ENCODE peak calls at places on chromosomes 13 and 19, in ten cellular contexts. F is suprapubic skin, D is endothelial cell of umbilical vein, N is stomach, R is breast epithelium, M is transverse colon, Y is GM12878, G is H1, Q is upper lobe of left lung, K is HCT116. B is an unnamed sample.

GRCh38 chr19:38917921-38918491 is 6.0 kb upstream of the CCER2 start:
- DNase-seq in F (no peak), D (no peak), N (no peak), R (no peak), M (no peak), Y (no peak), G (no peak), Q (no peak), K (no peak), B (no peak)

GRCh38 chr19:27764186-27764804 is 1448.7 kb downstream of the UQCRFS1 start:
- DNase-seq in F (no peak), D (no peak), N (no peak), R (no peak), M (no peak), Y (no peak), G (no peak), Q (no peak), K (no peak), B (no peak)

GRCh38 chr13:83853771-83854170 is 28.5 kb downstream of the SLITRK1 start:
- DNase-seq in F (no peak), D (no peak), N (no peak), R (no peak), M (no peak), Y (no peak), G (no peak), Q (no peak), K (no peak), B (no peak)

GRCh38 chr13:26213345-26213744 is 8.8 kb downstream of the RNF6 start:
- DNase-seq in F (no peak), D (no peak), N (no peak), R (no peak), M (no peak), Y (no peak), G (no peak), Q (no peak), K (no peak), B (no peak)

GRCh38 chr13:40874138-40874776 is 84.8 kb downstream of the SLC25A15 start:
- DNase-seq in F (no peak), D (no peak), N (no peak), R (no peak), M (no peak), Y (no peak), G (no peak), Q (no peak), K (no peak), B (no peak)

GRCh38 chr13:24228852-24229458 is 68.4 kb downstream of the SPATA13 start:
- DNase-seq in F (no peak), D (peak; percentile 67), N (no peak), R (no peak), M (no peak), Y (no peak), G (no peak), Q (no peak), K (peak; percentile 57), B (no peak)

GRCh38 chr13:62598708-62599107 is 1183.1 kb upstream of the PCDH20 start:
- DNase-seq in F (no peak), D (no peak), N (no peak), R (no peak), M (no peak), Y (no peak), G (no peak), Q (no peak), K (no peak), B (no peak)

GRCh38 chr13:95704510-95704909 is 27.6 kb downstream of the DNAJC3 start:
- DNase-seq in F (no peak), D (no peak), N (no peak), R (no peak), M (no peak), Y (no peak), G (no peak), Q (no peak), K (no peak), B (no peak)

GRCh38 chr19:310141-310651 is 19.0 kb upstream of the PLPP2 start:
- DNase-seq in F (no peak), D (peak; percentile 85), N (peak; percentile 21), R (no peak), M (no peak), Y (no peak), G (no peak), Q (no peak), K (no peak), B (peak; percentile 59)

GRCh38 chr19:52453324-52454094 is at the start of gene ZNF578:
- DNase-seq in F (peak; percentile 81), D (peak; percentile 48), N (peak; percentile 43), R (peak; percentile 69), M (peak; percentile 46), Y (no peak), G (no peak), Q (peak; percentile 85), K (no peak), B (peak; percentile 85)

GRCh38 chr19:55684946-55685681 is 10.1 kb downstream of the EPN1 start:
- DNase-seq in F (no peak), D (no peak), N (no peak), R (no peak), M (no peak), Y (no peak), G (no peak), Q (peak; percentile 83), K (no peak), B (no peak)

GRCh38 chr13:106291006-106291405 is 244.5 kb downstream of the EFNB2 start:
- DNase-seq in F (no peak), D (peak; percentile 35), N (no peak), R (no peak), M (no peak), Y (no peak), G (no peak), Q (no peak), K (no peak), B (no peak)

GRCh38 chr13:37127706-37128241 is 22.3 kb upstream of the CSNK1A1L start:
- DNase-seq in F (no peak), D (peak; percentile 97), N (no peak), R (no peak), M (no peak), Y (no peak), G (no peak), Q (no peak), K (no peak), B (no peak)

GRCh38 chr19:47004012-47004465 is 15.6 kb upstream of the NPAS1 start:
- DNase-seq in F (no peak), D (no peak), N (no peak), R (no peak), M (no peak), Y (no peak), G (no peak), Q (peak; percentile 84), K (no peak), B (no peak)

GRCh38 chr19:33775731-33776487 is 20.8 kb upstream of the KCTD15 start:
- DNase-seq in F (no peak), D (no peak), N (no peak), R (no peak), M (no peak), Y (no peak), G (no peak), Q (no peak), K (no peak), B (no peak)

GRCh38 chr19:14385492-14385891 is 4.2 kb downstream of the ADGRE5 start:
- DNase-seq in F (no peak), D (no peak), N (no peak), R (no peak), M (no peak), Y (no peak), G (no peak), Q (no peak), K (no peak), B (peak; percentile 61)

GRCh38 chr19:18437481-18438330 is at the start of gene ISYNA1:
- DNase-seq in F (no peak), D (peak; percentile 66), N (peak; percentile 62), R (no peak), M (peak; percentile 62), Y (no peak), G (peak; percentile 89), Q (peak; percentile 92), K (no peak), B (no peak)

GRCh38 chr19:3275068-3275582 is 50.7 kb downstream of the CELF5 start:
- DNase-seq in F (no peak), D (no peak), N (no peak), R (no peak), M (no peak), Y (no peak), G (no peak), Q (no peak), K (peak; percentile 36), B (no peak)

GRCh38 chr13:21426238-21426637 is 32.9 kb downstream of the ZDHHC20 start:
- DNase-seq in F (no peak), D (no peak), N (no peak), R (no peak), M (no peak), Y (no peak), G (no peak), Q (no peak), K (no peak), B (no peak)
- TF ChIP-seq POLR2AphosphoS5 in F (no peak), D (no peak), N (no peak), R (no peak), M (no peak), Y (no peak), G (no peak), Q (no peak), K (no peak), B (no peak)

GRCh38 chr19:40921005-40921897 is 39.2 kb upstream of the CYP2A7 start:
- DNase-seq in F (no peak), D (peak; percentile 22), N (peak; percentile 65), R (peak; percentile 76), M (peak; percentile 83), Y (no peak), G (no peak), Q (no peak), K (peak; percentile 74), B (no peak)
- H3K27ac ChIP-seq in F (no peak overlapping the region), D (no peak overlapping the region), N (peak overlapping the region; percentile 74), R (peak overlapping the region; percentile 22), M (peak overlapping the region; percentile 73), Y (no peak overlapping the region), G (no peak overlapping the region), Q (peak overlapping the region; percentile 44), K (peak overlapping the region; percentile 30), B (peak overlapping the region; percentile 75)

DNA sequence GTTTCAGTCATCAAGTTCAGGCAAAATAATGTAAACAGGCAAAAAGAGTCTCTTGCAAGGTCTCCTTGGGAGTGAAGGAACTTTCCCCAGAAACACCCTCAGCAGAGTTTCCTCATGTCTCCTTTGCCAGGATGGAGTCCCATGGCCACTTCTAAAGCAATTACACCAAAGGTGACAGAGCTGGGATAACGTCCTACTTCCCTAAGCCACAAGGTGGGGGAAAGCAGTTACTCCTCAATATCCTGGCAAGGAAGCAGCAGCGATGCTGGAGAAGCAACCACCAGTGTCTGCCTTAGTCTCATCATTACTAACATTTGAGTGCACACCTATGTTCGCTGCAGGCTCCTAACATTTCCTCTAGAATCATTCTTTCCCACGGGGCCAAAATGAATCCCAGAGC is 88.6 kb downstream of the UBL3 start:
- DNase-seq in F (no peak), D (no peak), N (no peak), R (no peak), M (no peak), Y (no peak), G (no peak), Q (no peak), K (no peak), B (no peak)
- TF ChIP-seq POLR2A in F (no peak), D (no peak), N (no peak), R (no peak), M (no peak), Y (no peak), G (no peak), Q (no peak), K (no peak), B (no peak)

DNA sequence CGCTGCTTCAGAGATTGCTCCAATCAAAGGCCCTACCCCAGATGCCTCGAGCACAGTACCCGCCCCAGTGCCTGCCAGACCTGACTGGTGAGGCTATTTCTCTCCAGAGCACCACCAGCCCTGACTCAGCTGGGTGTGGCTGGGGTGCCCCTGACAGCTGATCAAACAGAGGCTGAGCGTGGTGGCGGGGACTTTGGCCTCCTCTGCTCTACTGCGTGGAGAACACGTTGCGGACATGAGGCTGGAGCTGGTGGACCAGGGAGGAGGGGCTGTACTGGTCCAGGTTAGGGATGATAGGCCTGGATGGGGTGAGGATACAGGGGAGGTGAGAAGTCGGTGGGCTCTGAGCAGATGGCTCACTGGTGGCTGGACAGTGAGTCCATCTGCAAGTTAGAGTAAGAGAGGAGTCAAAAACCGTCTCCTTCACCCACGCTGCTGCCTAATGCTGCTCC is 3.5 kb upstream of the DOCK6 start:
- DNase-seq in F (no peak), D (no peak), N (peak; percentile 91), R (no peak), M (peak; percentile 95), Y (no peak), G (no peak), Q (no peak), K (peak; percentile 56), B (no peak)
- TF ChIP-seq POLR2AphosphoS5 in F (no peak), D (no peak), N (peak; percentile 82), R (no peak), M (peak; percentile 53), Y (no peak), G (no peak), Q (no peak), K (peak; percentile 49), B (no peak)